ENCODE peak calls at places on chromosome 19, in four cellular contexts. S is neuronal stem cell, E is GM23338, D is brain microvascular endothelial cell. N is an unnamed sample.

GRCh38 chr19:31338069-31338767 is 11.0 kb downstream of the TSHZ3 start:
- DNase-seq in S (no peak), E (peak), D (peak), N (peak)

GRCh38 chr19:4224470-4224869 is 4.9 kb upstream of the EBI3 start:
- DNase-seq in S (no peak), E (no peak), D (no peak), N (no peak)

GRCh38 chr19:4472174-4472974 is at the start of gene HDGFL2:
- DNase-seq in S (no peak), E (no peak), D (no peak), N (no peak)

GRCh38 chr19:43504426-43505185 is at the start of gene PHLDB3:
- DNase-seq in S (no peak), E (peak), D (no peak), N (peak)

GRCh38 chr19:38543807-38544568 is 73.8 kb downstream of the MAP4K1 start:
- DNase-seq in S (no peak), E (peak), D (peak), N (no peak)

GRCh38 chr19:31144069-31144468 is 205.2 kb downstream of the TSHZ3 start:
- DNase-seq in S (no peak), E (no peak), D (no peak), N (no peak)

GRCh38 chr19:1360818-1361461 is 22.8 kb upstream of the NDUFS7 start:
- DNase-seq in S (no peak), E (no peak), D (peak), N (no peak)

GRCh38 chr19:1855828-1856255 is 7.5 kb downstream of the KLF16 start:
- DNase-seq in S (no peak), E (no peak), D (no peak), N (no peak)

GRCh38 chr19:56566904-56567273 is 379 bp upstream of the ZNF470 start:
- DNase-seq in S (no peak), E (peak), D (peak), N (peak)

GRCh38 chr19:3580156-3580955 is 4.9 kb upstream of the GIPC3 start:
- DNase-seq in S (no peak), E (no peak), D (peak), N (no peak)

GRCh38 chr19:37218592-37218935 is 550 bp downstream of the ZNF383 start:
- DNase-seq in S (no peak), E (no peak), D (peak), N (no peak)

GRCh38 chr19:18340237-18340989 is at the start of gene PGPEP1:
- DNase-seq in S (peak), E (peak), D (no peak), N (peak)

GRCh38 chr19:39908803-39909202 is 25.6 kb downstream of the FCGBP start:
- DNase-seq in S (no peak), E (no peak), D (no peak), N (no peak)

GRCh38 chr19:44635581-44636438 is 7.9 kb upstream of the PVR start:
- DNase-seq in S (no peak), E (no peak), D (no peak), N (no peak)

GRCh38 chr19:55384576-55385235 is 614 bp upstream of the TMEM238 start:
- DNase-seq in S (no peak), E (peak), D (no peak), N (no peak)

GRCh38 chr19:35114656-35115537 is 726 bp upstream of the FXYD3 start:
- DNase-seq in S (peak), E (peak), D (peak), N (peak)
- H3K4me3 ChIP-seq in S (no peak), E (peak), D (no peak), N (peak)

DNA sequence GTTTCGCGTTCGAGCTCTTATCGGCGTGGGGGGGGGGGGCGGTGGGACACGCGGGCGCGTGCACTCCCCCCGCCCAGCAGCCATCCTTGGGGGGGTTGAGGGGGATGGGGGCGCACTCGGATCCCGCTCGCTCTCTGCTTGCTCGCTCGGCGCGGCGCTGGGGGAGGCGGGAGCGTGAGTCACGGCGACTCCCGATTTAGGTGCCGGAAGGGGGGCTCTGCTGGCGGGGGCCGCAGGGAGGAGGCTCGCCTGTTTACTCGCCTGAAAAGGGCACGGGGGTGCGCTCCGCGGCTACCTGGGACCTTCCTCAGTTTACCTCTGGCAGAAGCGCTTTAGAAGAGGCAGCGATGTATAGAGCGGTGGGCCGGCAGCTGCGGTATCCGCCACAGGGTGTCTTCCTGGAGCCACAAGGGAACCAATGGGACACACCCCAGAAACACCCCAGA is 1.1 kb upstream of the PDE4A start:
- DNase-seq in S (no peak), E (no peak), D (no peak), N (no peak)
- H3K4me3 ChIP-seq in S (peak), E (peak), D (peak), N (no peak)

GRCh38 chr19:50638576-50638975 is 1.1 kb downstream of the SYT3 start:
- DNase-seq in S (no peak), E (no peak), D (no peak), N (no peak)

GRCh38 chr19:50636317-50637085 is 3.2 kb downstream of the SYT3 start:
- DNase-seq in S (no peak), E (no peak), D (no peak), N (no peak)

GRCh38 chr19:50644315-50644915 is 4.7 kb upstream of the SYT3 start:
- DNase-seq in S (no peak), E (no peak), D (no peak), N (no peak)

GRCh38 chr19:50639121-50640112 is at the start of gene SYT3:
- DNase-seq in S (peak), E (peak), D (peak), N (peak)

DNA sequence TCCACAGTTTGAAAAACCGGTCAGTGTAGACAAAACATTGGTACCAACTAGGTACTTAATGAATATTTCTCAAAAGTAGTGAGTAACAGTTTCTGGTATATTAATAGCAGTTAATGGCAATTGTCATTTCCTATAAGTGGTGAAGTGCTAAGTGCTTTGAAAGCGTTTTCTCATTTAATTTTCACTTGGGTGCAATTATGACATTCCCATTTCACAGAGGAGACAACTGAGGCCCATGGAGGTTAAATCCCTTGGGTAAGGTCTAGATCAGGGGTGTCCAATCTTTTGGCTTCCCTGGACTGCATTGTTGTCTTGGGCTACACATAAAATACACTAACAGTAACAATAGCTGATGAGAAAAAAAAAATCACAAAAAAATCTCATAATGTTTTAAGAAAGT is 687 bp upstream of the SYT3 start:
- DNase-seq in S (no peak), E (no peak), D (no peak), N (no peak)
- H3K4me3 ChIP-seq in S (peak), E (peak), D (no peak), N (no peak)

GRCh38 chr19:13964776-13965175 is 12.5 kb downstream of the DCAF15 start:
- DNase-seq in S (no peak), E (no peak), D (no peak), N (no peak)

GRCh38 chr19:13961826-13962737 is 9.8 kb downstream of the DCAF15 start:
- DNase-seq in S (no peak), E (peak), D (no peak), N (no peak)

GRCh38 chr19:13963603-13964105 is 11.3 kb downstream of the DCAF15 start:
- DNase-seq in S (no peak), E (peak), D (no peak), N (no peak)

GRCh38 chr19:13960863-13961784 is 8.8 kb downstream of the DCAF15 start:
- DNase-seq in S (no peak), E (no peak), D (no peak), N (no peak)

GRCh38 chr19:13962738-13963602 is 10.7 kb downstream of the DCAF15 start:
- DNase-seq in S (no peak), E (peak), D (no peak), N (no peak)
- H3K4me3 ChIP-seq in S (peak), E (peak), D (no peak), N (no peak)

DNA sequence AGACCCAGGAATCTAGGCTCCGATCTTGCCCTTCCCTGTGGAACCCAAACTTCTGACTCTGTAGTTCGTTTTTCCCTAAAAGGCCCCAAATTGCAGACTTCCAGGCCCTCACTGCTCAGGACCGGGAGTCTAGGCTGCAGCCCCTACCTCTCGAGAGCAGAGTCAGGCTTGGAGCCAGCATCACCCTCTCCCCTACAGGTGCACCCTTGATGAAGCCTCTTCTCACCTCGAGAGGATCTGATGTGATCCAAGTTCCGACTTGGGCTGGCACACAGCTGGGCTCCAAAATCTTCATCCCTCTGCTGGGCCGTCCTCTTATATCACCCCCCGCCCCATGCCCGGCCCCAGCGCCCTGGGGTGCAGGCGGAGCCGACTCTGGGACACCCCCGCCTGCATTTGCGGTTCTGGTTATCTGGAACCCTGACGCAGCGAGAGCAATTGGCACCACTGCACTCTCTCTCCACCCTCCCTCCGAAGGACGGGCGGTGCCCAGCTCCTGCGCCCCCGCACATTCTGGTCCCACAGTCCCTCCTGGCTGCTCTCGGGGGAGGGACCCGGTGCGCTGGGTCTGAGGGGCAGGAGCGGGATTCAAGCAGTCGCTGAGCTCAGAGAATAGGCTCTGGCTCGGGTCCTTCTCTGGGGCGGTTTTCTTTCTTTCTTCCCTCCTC is at the start of gene KLK7:
- DNase-seq in S (no peak), E (peak), D (no peak), N (no peak)
- H3K4me3 ChIP-seq in S (peak), E (peak), D (no peak), N (no peak)

GRCh38 chr19:50651174-50651573 is 1.9 kb downstream of the C19orf81 start:
- DNase-seq in S (no peak), E (no peak), D (no peak), N (no peak)

GRCh38 chr19:50647879-50648615 is 1.2 kb upstream of the C19orf81 start:
- DNase-seq in S (no peak), E (no peak), D (no peak), N (no peak)

GRCh38 chr19:50649433-50650391 is at the start of gene C19orf81:
- DNase-seq in S (peak), E (peak), D (no peak), N (no peak)

GRCh38 chr19:50646074-50646807 is 3.0 kb upstream of the C19orf81 start:
- DNase-seq in S (no peak), E (no peak), D (peak), N (no peak)

DNA sequence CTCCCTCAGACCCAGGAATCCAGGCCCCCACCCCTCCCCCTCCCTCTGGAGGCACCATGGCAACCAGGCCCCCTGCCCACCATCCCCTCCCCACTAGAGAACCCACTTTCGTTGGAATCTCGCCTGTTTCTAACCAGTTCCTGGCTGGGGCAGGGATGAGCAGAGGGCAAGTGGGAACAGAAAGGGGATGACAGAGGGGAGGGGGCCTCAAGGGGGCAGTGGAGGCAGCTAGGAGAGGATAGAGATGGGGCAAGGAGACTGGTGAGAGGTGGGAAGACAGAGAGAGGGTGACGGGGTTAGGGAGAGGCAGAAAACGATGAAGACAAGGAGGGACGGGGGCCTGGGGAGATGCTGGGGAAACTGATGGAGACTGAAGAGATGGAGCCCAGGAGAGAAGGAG is 586 bp upstream of the C19orf81 start:
- DNase-seq in S (no peak), E (peak), D (no peak), N (no peak)
- H3K4me3 ChIP-seq in S (no peak), E (peak), D (no peak), N (no peak)

GRCh38 chr19:16325671-16326400 is 1.2 kb downstream of the KLF2 start:
- DNase-seq in S (peak), E (peak), D (no peak), N (no peak)
- H3K4me3 ChIP-seq in S (peak), E (peak), D (peak), N (peak)

DNA sequence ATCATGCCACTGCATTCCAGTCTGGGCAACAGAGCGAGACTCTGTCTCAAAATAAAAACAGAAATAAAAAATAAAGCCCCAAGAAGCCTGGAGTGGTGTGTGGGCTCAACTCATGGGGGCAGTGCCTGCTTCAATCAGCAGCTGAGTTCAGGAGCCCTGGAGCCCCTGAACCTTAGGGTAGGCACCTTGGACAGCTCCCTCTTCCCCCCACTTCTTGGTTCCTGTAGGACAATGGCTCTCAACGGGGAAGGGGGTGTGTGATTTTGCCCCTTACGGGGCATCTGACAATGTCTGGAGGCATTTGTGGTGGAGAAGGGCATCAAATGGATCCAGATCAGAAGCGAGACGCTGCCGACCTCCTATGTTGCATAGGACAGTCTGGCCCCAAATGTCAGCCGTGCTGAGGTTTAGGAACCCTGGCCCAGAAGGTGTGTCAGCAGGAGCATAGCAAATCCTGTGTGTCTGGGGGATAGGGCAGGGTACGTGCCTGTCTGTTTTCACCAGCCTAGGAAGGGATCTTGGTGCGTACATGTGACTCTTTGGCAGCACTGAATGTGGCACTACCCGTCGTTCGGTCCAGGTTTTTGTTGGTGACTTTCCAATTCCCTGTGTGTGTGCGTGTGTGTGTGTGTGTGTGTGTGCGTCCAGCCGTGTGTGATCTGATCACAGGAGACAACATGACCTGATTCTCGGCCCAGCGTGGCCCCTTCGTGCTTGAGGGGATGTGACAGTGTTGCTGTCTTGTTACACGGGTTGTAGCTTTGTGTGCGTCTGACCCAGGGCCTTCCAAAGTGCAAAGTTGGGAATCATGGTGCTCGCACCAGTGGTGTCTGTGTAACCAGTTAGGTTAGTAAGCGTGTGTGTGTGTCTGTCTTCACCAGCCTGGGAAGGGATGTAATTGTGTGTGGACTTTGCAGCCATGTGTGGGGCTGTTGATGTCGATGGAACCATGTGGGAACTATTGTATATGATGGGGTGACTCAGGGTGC is 7.5 kb downstream of the IGLON5 start:
- DNase-seq in S (no peak), E (no peak), D (no peak), N (no peak)
- H3K4me3 ChIP-seq in S (peak), E (no peak), D (no peak), N (no peak)

GRCh38 chr19:16595097-16595496 is 22.9 kb upstream of the SLC35E1 start:
- DNase-seq in S (no peak), E (no peak), D (no peak), N (no peak)
- H3K4me3 ChIP-seq in S (peak), E (no peak), D (no peak), N (no peak)

GRCh38 chr19:35510626-35510964 is 2.9 kb downstream of the DMKN start:
- DNase-seq in S (no peak), E (no peak), D (no peak), N (no peak)

GRCh38 chr19:35508129-35508528 is 5.3 kb downstream of the DMKN start:
- DNase-seq in S (no peak), E (no peak), D (no peak), N (no peak)

GRCh38 chr19:35507561-35507960 is 5.9 kb downstream of the DMKN start:
- DNase-seq in S (no peak), E (no peak), D (no peak), N (no peak)

GRCh38 chr19:35509861-35510625 is 3.4 kb downstream of the DMKN start:
- DNase-seq in S (peak), E (peak), D (no peak), N (peak)

DNA sequence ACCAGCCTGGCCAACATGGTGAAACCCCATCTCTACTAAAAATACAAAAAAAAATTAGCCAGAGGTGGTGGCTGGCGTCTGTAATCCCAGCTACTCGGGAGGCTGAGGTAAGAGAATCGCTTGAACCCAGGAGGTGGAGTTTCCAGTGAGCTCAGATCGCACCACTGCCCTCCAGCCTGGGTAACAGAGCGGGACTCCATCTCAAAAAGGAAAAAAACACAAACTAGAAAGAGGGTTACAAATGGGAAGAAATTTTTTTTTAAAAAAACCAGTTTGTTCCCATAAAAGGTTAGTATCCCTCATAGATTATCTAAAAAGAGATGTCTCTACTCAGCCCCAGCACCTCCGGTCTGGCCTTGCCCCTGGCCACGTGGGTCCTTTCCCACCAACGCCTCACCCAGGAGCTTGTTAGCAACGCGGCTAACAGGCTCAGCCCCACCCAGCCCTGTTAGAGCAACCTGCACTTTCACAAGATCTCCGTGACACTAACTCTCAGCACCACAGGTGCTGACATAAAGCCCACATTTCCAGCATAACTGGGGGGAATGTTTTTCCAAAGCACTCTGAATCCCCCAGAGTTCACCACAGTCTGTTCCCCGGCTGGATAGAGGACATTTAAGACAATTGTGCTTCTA is 4.3 kb downstream of the DMKN start:
- DNase-seq in S (no peak), E (peak), D (no peak), N (peak)
- H3K4me3 ChIP-seq in S (peak), E (peak), D (no peak), N (peak)

N was measured in prostate gland.